ENCODE peak calls at places on chromosomes 2 and 18, in seven cellular contexts. J, L, V, H, P, I and Q are unnamed samples.

GRCh38 chr2:184004289-184004944 is 593.9 kb upstream of the ZNF804A start:
- DNase-seq in L (no peak), J (no peak), V (no peak), I (no peak), H (no peak), P (no peak), Q (no peak)

GRCh38 chr18:24504401-24504800 is 44.0 kb downstream of the HRH4 start:
- DNase-seq in H (no peak), P (no peak), I (no peak), V (no peak), L (no peak), J (no peak), Q (no peak)

GRCh38 chr2:240781471-240782220 is 38.4 kb downstream of the KIF1A start:
- DNase-seq in I (no peak), L (peak; percentile 21), H (peak; percentile 56), P (no peak), J (no peak), V (no peak), Q (peak; percentile 8)

GRCh38 chr18:63336366-63337099 is 17.0 kb upstream of the BCL2 start:
- DNase-seq in H (no peak), I (no peak), V (no peak), L (no peak), P (no peak), J (no peak), Q (no peak)

GRCh38 chr2:32746554-32747133 is 118.8 kb downstream of the TTC27 start:
- DNase-seq in L (no peak), I (no peak), V (no peak), H (no peak), P (no peak), J (no peak), Q (no peak)

GRCh38 chr18:5073026-5073944 is 123.8 kb downstream of the AKAIN1 start:
- DNase-seq in H (no peak), L (no peak), J (no peak), V (peak; percentile 50), P (no peak), I (no peak), Q (peak; percentile 6)

GRCh38 chr2:42801388-42801787 is 9.0 kb upstream of the HAAO start:
- DNase-seq in L (no peak), I (no peak), P (no peak), V (no peak), J (no peak), H (no peak), Q (no peak)

GRCh38 chr18:40877096-40877495 is 1077.9 kb upstream of the PIK3C3 start:
- DNase-seq in H (no peak), J (no peak), P (no peak), V (no peak), I (no peak), L (no peak), Q (no peak)

GRCh38 chr2:147463881-147464520 is 380.8 kb upstream of the ACVR2A start:
- DNase-seq in I (peak; percentile 21), J (no peak), P (no peak), H (no peak), L (no peak), V (no peak), Q (no peak)

GRCh38 chr2:237904806-237905599 is 45.6 kb downstream of the RAMP1 start:
- DNase-seq in V (no peak), I (no peak), J (no peak), P (peak; percentile 74), L (no peak), H (peak; percentile 82), Q (peak; percentile 74)

GRCh38 chr2:75317801-75318200 is 118.5 kb upstream of the TACR1 start:
- DNase-seq in J (no peak), L (no peak), H (no peak), I (no peak), V (no peak), P (no peak), Q (no peak)

GRCh38 chr2:43714164-43714563 is 37.9 kb upstream of the C1GALT1C1L start:
- DNase-seq in V (no peak), J (no peak), H (no peak), I (no peak), L (no peak), P (no peak), Q (no peak)

GRCh38 chr2:224749136-224749535 is 33.0 kb upstream of the CCDC195 start:
- DNase-seq in P (no peak), V (no peak), I (no peak), J (no peak), L (no peak), H (no peak), Q (no peak)

GRCh38 chr18:49562481-49563129 is 748 bp downstream of the LIPG start:
- DNase-seq in H (no peak), V (no peak), I (no peak), J (no peak), L (no peak), P (no peak), Q (no peak)
- H3K27ac ChIP-seq in H (no peak overlapping the region), V (no peak overlapping the region), I (no peak overlapping the region), J (no peak overlapping the region), L (no peak overlapping the region), P (no peak overlapping the region), Q (peak overlapping the region; percentile 44)

DNA sequence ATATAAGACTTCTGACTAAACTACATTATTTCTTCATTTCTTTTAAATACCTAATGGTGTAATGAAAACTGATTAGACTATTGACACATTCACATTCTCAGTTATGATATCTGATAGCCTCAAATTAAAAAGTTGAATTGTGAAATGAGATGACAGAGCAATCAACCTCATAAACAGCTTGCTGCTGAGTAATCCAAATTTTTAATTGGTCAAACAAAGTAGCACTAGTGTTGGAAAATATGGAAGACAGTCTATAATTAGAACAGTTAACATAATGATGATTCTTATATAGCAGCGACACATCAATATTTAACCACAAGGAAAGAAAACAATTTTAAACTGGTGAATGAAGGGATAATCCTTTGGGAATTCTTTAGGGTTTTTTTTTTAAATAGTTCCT is 91.9 kb upstream of the LRP1B start:
- DNase-seq in P (no peak), H (no peak), V (no peak), L (no peak), I (no peak), J (no peak), Q (no peak)
- H3K4me1 ChIP-seq in P (no peaks in the 10 kb centered on the region), H (no peaks in the 10 kb centered on the region), V (no peaks in the 10 kb centered on the region), L (no peaks in the 10 kb centered on the region), I (no peaks in the 10 kb centered on the region), J (no peaks in the 10 kb centered on the region), Q (no peaks in the 10 kb centered on the region)

GRCh38 chr2:239048771-239049170 is 200.9 kb downstream of the TWIST2 start:
- DNase-seq in I (no peak), V (no peak), H (peak; percentile 4), L (no peak), J (no peak), P (no peak), Q (no peak)

GRCh38 chr2:239050252-239050649 is 202.4 kb downstream of the TWIST2 start:
- DNase-seq in P (no peak), V (no peak), L (no peak), H (peak; percentile 40), J (no peak), I (no peak), Q (no peak)

GRCh38 chr2:239047420-239047819 is 199.5 kb downstream of the TWIST2 start:
- DNase-seq in V (no peak), P (no peak), L (no peak), J (no peak), H (peak; percentile 57), I (no peak), Q (no peak)

GRCh38 chr2:239047861-239048260 is 200.0 kb downstream of the TWIST2 start:
- DNase-seq in H (peak; percentile 46), J (no peak), P (no peak), L (no peak), V (no peak), I (no peak), Q (no peak)

DNA sequence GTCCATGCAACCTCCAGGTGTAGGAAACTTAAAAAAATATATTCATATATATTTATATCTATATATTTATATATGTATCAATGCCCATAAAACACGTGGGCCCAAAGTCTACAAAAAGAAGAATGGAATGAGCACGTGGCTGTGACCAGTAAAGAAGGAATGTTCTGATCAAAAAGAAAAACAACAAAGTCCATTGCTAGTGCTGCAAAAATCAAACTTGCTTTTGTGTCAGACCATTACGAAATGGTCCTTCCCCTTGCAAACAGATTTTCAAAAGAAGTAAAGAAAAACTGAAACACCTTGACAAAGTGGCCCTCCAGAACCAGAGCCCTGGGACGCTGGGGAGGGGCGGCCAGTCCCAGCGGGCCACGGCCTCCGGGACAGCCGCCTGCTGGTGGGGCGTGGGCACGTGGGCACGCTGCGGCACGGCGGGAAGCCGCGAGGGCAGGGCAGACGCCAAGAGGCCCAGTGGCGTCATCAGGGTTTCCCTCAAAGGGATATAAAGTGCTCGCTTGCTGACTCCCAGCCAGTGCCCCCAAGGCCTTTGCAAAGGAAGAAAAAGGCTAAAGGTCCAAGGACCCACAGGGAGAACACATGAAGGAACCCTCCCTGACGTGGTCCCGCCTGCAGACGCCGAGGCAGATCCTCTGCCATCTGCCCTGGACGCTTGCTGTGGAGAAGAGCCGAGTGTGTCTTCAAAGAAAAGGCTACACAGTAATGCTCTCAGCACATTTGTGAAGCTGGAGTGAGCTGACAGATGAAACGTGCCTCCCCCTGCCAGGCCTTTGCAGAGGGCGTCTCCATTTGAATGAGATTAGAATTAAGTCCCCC is 201.8 kb downstream of the TWIST2 start:
- DNase-seq in P (no peak), H (peak; percentile 40), V (no peak), J (no peak), I (no peak), L (no peak), Q (no peak)
- H3K36me3 ChIP-seq in P (peaks cover 2% of the 10 kb centered on the region), H (peaks cover 29% of the 10 kb centered on the region), V (peaks cover 11% of the 10 kb centered on the region), J (no peaks in the 10 kb centered on the region), I (peaks cover 4% of the 10 kb centered on the region), L (no peaks in the 10 kb centered on the region), Q (peaks cover 52% of the 10 kb centered on the region)

GRCh38 chr2:102186676-102187190 is at the start of gene IL1RL2:
- DNase-seq in L (no peak), I (no peak), H (peak; percentile 64), P (peak; percentile 18), V (no peak), J (no peak), Q (no peak)
- H3K27ac ChIP-seq in L (no peak within 1 kb of the TSS), I (peak within 1 kb of the TSS; percentile 16), H (peak within 1 kb of the TSS; percentile 54), P (peak within 1 kb of the TSS; percentile 32), V (no peak within 1 kb of the TSS), J (no peak within 1 kb of the TSS), Q (no peak within 1 kb of the TSS)

GRCh38 chr2:96527052-96527964 is 9.2 kb upstream of the ARID5A start:
- DNase-seq in L (no peak), P (peak; percentile 69), I (no peak), V (no peak), J (peak; percentile 70), H (peak; percentile 69), Q (peak; percentile 59)
- H3K4me1 ChIP-seq in L (no peaks in the 10 kb centered on the region), P (peaks cover 19% of the 10 kb centered on the region), I (peaks cover 9% of the 10 kb centered on the region), V (peaks cover 1% of the 10 kb centered on the region), J (peaks cover 9% of the 10 kb centered on the region), H (peaks cover 32% of the 10 kb centered on the region), Q (peaks cover 24% of the 10 kb centered on the region)

DNA sequence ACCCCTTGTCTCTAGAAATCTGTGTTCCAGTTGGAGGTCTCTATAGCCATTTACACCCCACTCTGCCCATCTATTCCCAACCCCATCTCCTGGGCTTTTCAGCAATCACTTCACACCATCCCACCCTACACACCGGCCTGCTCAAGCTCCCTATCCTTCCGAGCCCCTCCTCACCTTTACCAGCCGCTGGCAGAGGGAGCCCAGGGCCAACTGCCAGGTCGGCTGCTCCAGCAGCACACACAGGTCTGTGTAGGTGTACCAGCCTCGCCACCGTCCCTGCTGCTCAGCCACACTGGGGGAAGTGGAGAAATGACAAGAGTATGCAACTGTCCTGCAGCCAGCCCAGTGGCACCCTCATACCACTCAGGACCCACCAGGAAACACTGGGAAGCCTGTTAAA is 3.3 kb upstream of the SLC23A3 start:
- DNase-seq in J (no peak), V (no peak), H (no peak), L (no peak), I (no peak), P (no peak), Q (no peak)
- H3K36me3 ChIP-seq in J (no peaks in the 10 kb centered on the region), V (no peaks in the 10 kb centered on the region), H (no peaks in the 10 kb centered on the region), L (no peaks in the 10 kb centered on the region), I (no peaks in the 10 kb centered on the region), P (no peaks in the 10 kb centered on the region), Q (peaks cover 38% of the 10 kb centered on the region)

GRCh38 chr2:212638694-212639093 is 100.1 kb upstream of the ERBB4 start:
- DNase-seq in V (no peak), I (no peak), H (no peak), P (no peak), J (no peak), L (no peak), Q (no peak)
- H3K27ac ChIP-seq in V (no peak overlapping the region), I (no peak overlapping the region), H (no peak overlapping the region), P (no peak overlapping the region), J (no peak overlapping the region), L (no peak overlapping the region), Q (no peak overlapping the region)